ENCODE peak calls at places on chromosomes 16 and 17, in eight cellular contexts. T is pancreas, C is stomach, V is gastrocnemius medialis, B is heart left ventricle, W is osteoblast, L is Caco-2, I is lung. K is an unnamed sample.

GRCh38 chr17:80219013-80219776 is 938 bp downstream of the SGSH start:
- DNase-seq in B (peak; percentile 69), C (peak; percentile 85), L (no peak), I (peak; percentile 86), W (peak; percentile 96), V (peak; percentile 61), T (peak; percentile 87), K (peak; percentile 79)

GRCh38 chr16:24729243-24729966 is at the start of gene TNRC6A:
- DNase-seq in V (peak; percentile 85), C (peak; percentile 89), B (peak; percentile 96), I (peak; percentile 90), L (peak; percentile 92), T (peak; percentile 91), W (peak; percentile 96), K (peak; percentile 93)

GRCh38 chr16:16014329-16015224 is 65.2 kb downstream of the ABCC1 start:
- DNase-seq in W (peak; percentile 82), T (no peak), V (peak; percentile 61), L (peak; percentile 58), B (peak; percentile 74), I (peak; percentile 37), C (peak; percentile 81), K (peak; percentile 76)

GRCh38 chr17:12789075-12789975 is at the start of gene ARHGAP44:
- DNase-seq in I (peak; percentile 66), B (peak; percentile 78), L (peak; percentile 65), V (peak; percentile 5), W (peak; percentile 97), C (peak; percentile 73), T (peak; percentile 87), K (peak; percentile 54)

GRCh38 chr16:20084624-20085226 is 11.0 kb upstream of the GPR139 start:
- DNase-seq in T (no peak), B (no peak), V (no peak), L (peak; percentile 8), I (no peak), C (no peak), W (no peak), K (peak; percentile 19)

GRCh38 chr17:5419959-5420653 is at the start of gene RPAIN:
- DNase-seq in W (peak; percentile 86), L (peak; percentile 76), B (peak; percentile 94), T (peak; percentile 87), V (peak; percentile 86), I (peak; percentile 86), C (peak; percentile 88), K (peak; percentile 82)

GRCh38 chr17:1617620-1618174 is 10.9 kb downstream of the SLC43A2 start:
- DNase-seq in T (no peak), V (no peak), B (no peak), I (no peak), W (peak; percentile 93), C (peak; percentile 52), L (no peak), K (no peak)

GRCh38 chr17:49952912-49953497 is 16.0 kb upstream of the DLX4 start:
- DNase-seq in B (no peak), I (no peak), C (no peak), W (peak; percentile 94), L (no peak), V (no peak), T (no peak), K (no peak)

GRCh38 chr17:4573682-4574081 is 10.6 kb upstream of the SMTNL2 start:
- DNase-seq in W (no peak), T (no peak), B (peak; percentile 82), V (peak; percentile 74), L (no peak), C (no peak), I (no peak), K (no peak)

GRCh38 chr17:68705331-68706166 is 104.4 kb upstream of the FAM20A start:
- DNase-seq in I (no peak), V (no peak), C (no peak), L (no peak), W (peak; percentile 77), B (no peak), T (no peak), K (no peak)

GRCh38 chr17:57442914-57443571 is 186.7 kb downstream of the MSI2 start:
- DNase-seq in W (no peak), V (peak; percentile 83), C (peak; percentile 36), B (peak; percentile 71), L (no peak), I (no peak), T (no peak), K (no peak)

GRCh38 chr16:4097826-4098240 is 18.4 kb downstream of the ADCY9 start:
- DNase-seq in T (peak; percentile 16), I (no peak), L (no peak), C (no peak), B (no peak), V (no peak), W (no peak), K (no peak)

GRCh38 chr16:15435216-15435864 is 952 bp downstream of the BMERB1 start:
- DNase-seq in W (peak; percentile 78), B (no peak), V (no peak), I (no peak), L (peak; percentile 12), C (no peak), T (peak; percentile 65), K (no peak)

GRCh38 chr17:18944646-18945045 is 7.3 kb upstream of the SLC5A10 start:
- DNase-seq in L (no peak), T (no peak), I (no peak), V (no peak), W (no peak), C (no peak), B (no peak), K (no peak)

GRCh38 chr17:8922923-8923322 is 42.6 kb downstream of the PIK3R5 start:
- DNase-seq in L (no peak), C (no peak), I (no peak), T (no peak), B (no peak), W (peak; percentile 17), V (no peak), K (no peak)

GRCh38 chr17:8925808-8926207 is 39.7 kb downstream of the PIK3R5 start:
- DNase-seq in W (no peak), C (no peak), T (no peak), V (no peak), L (no peak), B (no peak), I (no peak), K (no peak)

GRCh38 chr17:8923762-8924161 is 41.7 kb downstream of the PIK3R5 start:
- DNase-seq in T (no peak), B (no peak), I (no peak), W (peak; percentile 17), L (no peak), V (no peak), C (no peak), K (no peak)

GRCh38 chr17:8924595-8924994 is 40.9 kb downstream of the PIK3R5 start:
- DNase-seq in B (no peak), L (no peak), V (no peak), T (no peak), I (no peak), C (no peak), W (no peak), K (no peak)

GRCh38 chr17:8925141-8925540 is 40.4 kb downstream of the PIK3R5 start:
- DNase-seq in V (no peak), L (no peak), W (no peak), B (no peak), T (no peak), I (no peak), C (no peak), K (no peak)
- H3K9me3 ChIP-seq in V (no peaks in the 10 kb centered on the region), L (peaks cover 5% of the 10 kb centered on the region), W (peaks cover 9% of the 10 kb centered on the region), B (peaks cover 32% of the 10 kb centered on the region), T (no peaks in the 10 kb centered on the region), I (peaks cover 15% of the 10 kb centered on the region), C (peaks cover 30% of the 10 kb centered on the region), K (no peaks in the 10 kb centered on the region)

GRCh38 chr16:704552-705380 is 835 bp downstream of the FBXL16 start:
- DNase-seq in T (no peak), V (no peak), B (no peak), L (no peak), I (no peak), W (no peak), C (no peak), K (no peak)

GRCh38 chr16:702341-702740 is 3.3 kb downstream of the FBXL16 start:
- DNase-seq in C (no peak), L (no peak), W (no peak), I (no peak), T (no peak), B (no peak), V (no peak), K (no peak)

GRCh38 chr16:704047-704446 is 1.6 kb downstream of the FBXL16 start:
- DNase-seq in V (no peak), L (no peak), W (no peak), T (no peak), C (no peak), B (no peak), I (no peak), K (no peak)

GRCh38 chr16:705748-706188 is at the start of gene FBXL16:
- DNase-seq in C (no peak), L (peak; percentile 61), I (no peak), B (no peak), V (no peak), T (no peak), W (no peak), K (peak; percentile 83)

GRCh38 chr16:703406-703805 is 2.2 kb downstream of the FBXL16 start:
- DNase-seq in V (no peak), I (no peak), L (no peak), B (no peak), W (no peak), C (no peak), T (no peak), K (no peak)
- TF ChIP-seq CTCF in V (no peak), I (no peak), L (no peak), B (no peak), W (no peak), C (no peak), T (no peak), K (no peak)

DNA sequence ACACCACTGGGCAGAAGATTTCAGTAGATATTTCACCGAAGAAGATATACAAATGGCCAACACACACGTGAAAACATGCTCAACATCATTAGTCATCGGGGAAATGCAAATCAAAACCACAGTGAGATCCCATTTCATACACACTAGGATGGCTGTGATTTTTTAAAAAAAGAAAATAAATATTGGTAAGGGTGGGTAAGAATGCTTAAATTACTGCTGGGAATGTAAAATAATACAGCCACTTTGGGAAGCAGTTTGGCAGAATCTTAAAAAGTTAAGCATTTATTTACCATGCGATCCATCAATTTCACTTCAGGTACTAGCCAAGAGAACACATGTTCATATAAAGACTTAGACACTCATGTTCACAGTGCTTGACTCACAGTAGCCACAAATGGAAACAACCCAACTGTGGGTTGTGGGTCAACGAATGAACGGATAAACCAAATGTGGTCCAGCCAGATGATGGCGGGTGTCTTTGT is 6.5 kb upstream of the C16orf74 start:
- DNase-seq in V (no peak), W (peak; percentile 84), I (no peak), C (no peak), B (no peak), T (no peak), L (no peak), K (no peak)
- H3K4me1 ChIP-seq in V (no peaks in the 10 kb centered on the region), W (peaks cover 9% of the 10 kb centered on the region), I (no peaks in the 10 kb centered on the region), C (peaks cover 25% of the 10 kb centered on the region), B (peaks cover 10% of the 10 kb centered on the region), T (peaks cover 21% of the 10 kb centered on the region), L (peaks cover 8% of the 10 kb centered on the region), K (peaks cover 6% of the 10 kb centered on the region)

GRCh38 chr17:3256575-3256974 is 41.6 kb downstream of the OR3A1 start:
- DNase-seq in B (no peak), V (no peak), C (no peak), W (no peak), T (no peak), I (no peak), L (no peak), K (no peak)

GRCh38 chr17:3260163-3260562 is 38.0 kb downstream of the OR3A1 start:
- DNase-seq in I (no peak), B (no peak), L (no peak), V (no peak), T (no peak), W (no peak), C (no peak), K (no peak)

GRCh38 chr17:3260600-3260999 is 37.6 kb downstream of the OR3A1 start:
- DNase-seq in T (no peak), V (no peak), W (no peak), I (no peak), B (no peak), C (no peak), L (no peak), K (no peak)
- H3K9me3 ChIP-seq in T (no peaks in the 10 kb centered on the region), V (no peaks in the 10 kb centered on the region), W (no peaks in the 10 kb centered on the region), I (peaks cover 5% of the 10 kb centered on the region), B (no peaks in the 10 kb centered on the region), C (no peaks in the 10 kb centered on the region), L (no peaks in the 10 kb centered on the region), K (no peaks in the 10 kb centered on the region)